ENCODE peak calls at places on chromosomes 5 and 9, in seven cellular contexts. J is AG04450, D is AG04449, Z is heart left ventricle, A is GM13977, E is mucosa of descending colon, V is tibial artery. M is an unnamed sample.

GRCh38 chr5:141508808-141509611 is 20.1 kb downstream of the PCDHGC5 start:
- DNase-seq in J (peak), D (peak), Z (peak), A (peak), E (no peak), V (peak), M (no peak)

GRCh38 chr5:132143148-132143547 is 69.6 kb downstream of the CSF2 start:
- DNase-seq in J (no peak), D (no peak), Z (no peak), A (no peak), E (no peak), V (no peak), M (no peak)

GRCh38 chr5:175202461-175203065 is 241.4 kb downstream of the DRD1 start:
- DNase-seq in J (no peak), D (no peak), Z (no peak), A (no peak), E (no peak), V (no peak), M (no peak)

GRCh38 chr5:134647750-134648424 is 698 bp upstream of the SEC24A start:
- DNase-seq in J (no peak), D (peak), Z (no peak), A (peak), E (no peak), V (no peak), M (no peak)

GRCh38 chr5:1038417-1039209 is 30.0 kb downstream of the NKD2 start:
- DNase-seq in J (no peak), D (no peak), Z (peak), A (no peak), E (no peak), V (no peak), M (peak)

GRCh38 chr9:33198163-33198562 is 31.0 kb upstream of the B4GALT1 start:
- DNase-seq in J (no peak), D (no peak), Z (peak), A (no peak), E (no peak), V (peak), M (no peak)

GRCh38 chr5:61030163-61030482 is 85.1 kb downstream of the NDUFAF2 start:
- DNase-seq in J (no peak), D (peak), Z (no peak), A (no peak), E (no peak), V (no peak), M (no peak)

GRCh38 chr9:113581865-113582697 is 118.6 kb downstream of the RGS3 start:
- DNase-seq in J (no peak), D (no peak), Z (peak), A (peak), E (peak), V (peak), M (peak)

GRCh38 chr5:3592298-3592697 is 3.3 kb upstream of the IRX1 start:
- DNase-seq in J (no peak), D (no peak), Z (no peak), A (no peak), E (no peak), V (no peak), M (no peak)

GRCh38 chr9:115739096-115739875 is 414.3 kb upstream of the PAPPA start:
- DNase-seq in J (no peak), D (no peak), Z (no peak), A (no peak), E (no peak), V (no peak), M (no peak)

GRCh38 chr5:154447074-154447725 is 1.4 kb downstream of the SAP30L start:
- DNase-seq in J (no peak), D (no peak), Z (no peak), A (peak), E (no peak), V (no peak), M (no peak)

GRCh38 chr9:133377721-133378216 is 1.6 kb downstream of the STKLD1 start:
- DNase-seq in J (no peak), D (no peak), Z (no peak), A (no peak), E (no peak), V (no peak), M (no peak)

GRCh38 chr5:4366628-4367027 is 771.0 kb downstream of the IRX1 start:
- DNase-seq in J (no peak), D (no peak), Z (no peak), A (no peak), E (no peak), V (no peak), M (no peak)

GRCh38 chr5:16626696-16627264 is 10.0 kb upstream of the RETREG1 start:
- DNase-seq in J (no peak), D (no peak), Z (no peak), A (no peak), E (no peak), V (no peak), M (no peak)

GRCh38 chr5:36495638-36496010 is 110.8 kb upstream of the SLC1A3 start:
- DNase-seq in J (no peak), D (no peak), Z (no peak), A (no peak), E (no peak), V (no peak), M (no peak)

GRCh38 chr5:50922942-50923767 is 256.7 kb downstream of the PARP8 start:
- DNase-seq in J (no peak), D (no peak), Z (peak), A (no peak), E (no peak), V (no peak), M (no peak)

GRCh38 chr9:108640211-108640610 is 215.6 kb downstream of the ACTL7B start:
- DNase-seq in J (no peak), D (no peak), Z (no peak), A (no peak), E (no peak), V (no peak), M (no peak)

GRCh38 chr5:180072556-180072955 is 997 bp upstream of the RNF130 start:
- DNase-seq in J (no peak), D (no peak), Z (no peak), A (no peak), E (peak), V (no peak), M (no peak)

GRCh38 chr5:72954389-72954788 is 1.5 kb upstream of the FCHO2 start:
- DNase-seq in J (no peak), D (no peak), Z (no peak), A (no peak), E (no peak), V (no peak), M (no peak)

GRCh38 chr5:122639852-122640251 is 135.0 kb upstream of the SNX2 start:
- DNase-seq in J (no peak), D (no peak), Z (no peak), A (no peak), E (no peak), V (no peak), M (no peak)

GRCh38 chr5:74040065-74040551 is 414.1 kb downstream of the ARHGEF28 start:
- DNase-seq in J (peak), D (peak), Z (peak), A (no peak), E (no peak), V (peak), M (no peak)

GRCh38 chr9:112048924-112049785 is 125.9 kb downstream of the SUSD1 start:
- DNase-seq in J (no peak), D (peak), Z (no peak), A (no peak), E (peak), V (no peak), M (no peak)

GRCh38 chr5:40797273-40798011 is 732 bp downstream of the PRKAA1 start:
- DNase-seq in J (no peak), D (no peak), Z (peak), A (no peak), E (peak), V (peak), M (peak)

GRCh38 chr5:176818391-176819098 is 8.2 kb downstream of the UNC5A start:
- DNase-seq in J (no peak), D (no peak), Z (no peak), A (peak), E (no peak), V (no peak), M (no peak)

GRCh38 chr5:96074460-96075254 is 113.0 kb upstream of the ELL2 start:
- DNase-seq in J (no peak), D (no peak), Z (no peak), A (no peak), E (no peak), V (no peak), M (no peak)

GRCh38 chr9:84271004-84271886 is 69.3 kb downstream of the SLC28A3 start:
- DNase-seq in J (peak), D (peak), Z (peak), A (peak), E (no peak), V (peak), M (no peak)

GRCh38 chr9:69065660-69066059 is 30.1 kb downstream of the FXN start:
- DNase-seq in J (no peak), D (no peak), Z (no peak), A (no peak), E (no peak), V (no peak), M (no peak)

GRCh38 chr9:22009563-22009867 is 410 bp upstream of the CDKN2B start:
- DNase-seq in J (no peak), D (no peak), Z (no peak), A (no peak), E (no peak), V (no peak), M (no peak)

GRCh38 chr9:22005083-22005699 is 3.9 kb downstream of the CDKN2B start:
- DNase-seq in J (no peak), D (no peak), Z (no peak), A (no peak), E (no peak), V (no peak), M (no peak)

GRCh38 chr9:22005700-22006605 is 3.2 kb downstream of the CDKN2B start:
- DNase-seq in J (no peak), D (no peak), Z (no peak), A (no peak), E (no peak), V (no peak), M (no peak)

GRCh38 chr9:22010881-22011625 is 1.9 kb upstream of the CDKN2B start:
- DNase-seq in J (no peak), D (no peak), Z (no peak), A (no peak), E (no peak), V (no peak), M (no peak)

DNA sequence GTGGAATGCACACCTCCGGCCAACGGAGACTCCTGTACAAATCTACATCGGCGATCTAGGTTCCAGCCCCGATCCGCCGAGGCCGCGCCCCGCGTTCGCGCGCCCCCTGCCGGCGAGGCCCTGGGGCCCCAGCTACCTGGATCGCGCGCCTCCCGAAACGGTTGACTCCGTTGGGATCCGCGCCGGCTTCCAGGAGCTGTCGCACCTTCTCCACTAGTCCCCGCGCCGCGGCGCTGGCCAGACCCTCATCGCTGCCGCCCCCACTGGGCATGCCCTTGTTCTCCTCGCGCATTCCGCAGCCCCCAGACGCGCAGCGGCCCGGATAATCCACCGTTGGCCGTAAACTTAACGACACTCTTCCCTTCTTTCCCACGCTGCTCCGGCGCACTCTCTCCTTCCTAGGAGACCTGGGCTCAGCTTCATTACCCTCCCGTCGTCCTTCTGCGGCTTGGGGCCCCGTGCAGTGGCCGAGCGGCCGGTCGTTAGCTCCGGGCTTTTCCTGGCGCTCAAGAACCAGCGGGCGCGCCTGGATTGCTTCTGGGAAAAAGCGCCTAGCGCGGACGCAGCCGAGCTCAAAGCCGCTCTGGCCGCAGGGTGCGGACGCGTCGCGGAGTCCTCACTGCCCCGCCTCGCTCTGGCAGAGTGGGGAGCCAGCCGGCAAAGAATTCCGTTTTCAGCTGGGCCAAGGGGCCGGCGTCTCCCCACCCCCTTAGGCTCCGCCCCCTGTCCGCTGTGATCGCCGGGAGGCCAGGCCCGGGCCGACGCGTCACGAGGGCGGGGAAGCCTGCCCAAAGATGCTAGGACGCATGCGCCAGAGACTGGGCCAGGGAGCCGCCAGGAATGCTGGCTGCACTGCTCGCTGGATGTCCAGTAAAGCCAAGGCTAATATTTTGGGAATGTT is at the start of gene CDKN2B:
- DNase-seq in J (peak), D (peak), Z (peak), A (peak), E (peak), V (peak), M (peak)
- TF ChIP-seq CTCF in J (peak), D (peak), Z (peak), A (peak), E (peak), V (peak), M (peak)

GRCh38 chr5:138725153-138725884 is 27.9 kb upstream of the CTNNA1 start:
- DNase-seq in J (peak), D (no peak), Z (peak), A (no peak), E (no peak), V (no peak), M (no peak)
- TF ChIP-seq CTCF in J (peak), D (no peak), Z (no peak), A (peak), E (no peak), V (no peak), M (no peak)

GRCh38 chr9:123102380-123103113 is 69.1 kb downstream of the GPR21 start:
- DNase-seq in J (peak), D (peak), Z (no peak), A (no peak), E (no peak), V (no peak), M (no peak)
- TF ChIP-seq CTCF in J (peak), D (peak), Z (peak), A (peak), E (no peak), V (no peak), M (peak)

GRCh38 chr9:16032799-16033198 is 480.0 kb downstream of the CCDC171 start:
- DNase-seq in J (no peak), D (no peak), Z (no peak), A (no peak), E (no peak), V (no peak), M (no peak)
- TF ChIP-seq CTCF in J (peak), D (peak), Z (no peak), A (no peak), E (no peak), V (no peak), M (no peak)

GRCh38 chr9:89888233-89888632 is 283.4 kb downstream of the GADD45G start:
- DNase-seq in J (no peak), D (no peak), Z (peak), A (no peak), E (no peak), V (no peak), M (no peak)

GRCh38 chr9:89887286-89887685 is 282.5 kb downstream of the GADD45G start:
- DNase-seq in J (no peak), D (no peak), Z (peak), A (no peak), E (no peak), V (no peak), M (no peak)

GRCh38 chr9:89890326-89890980 is 285.6 kb downstream of the GADD45G start:
- DNase-seq in J (no peak), D (no peak), Z (peak), A (no peak), E (no peak), V (no peak), M (no peak)

GRCh38 chr9:89889865-89890264 is 285.1 kb downstream of the GADD45G start:
- DNase-seq in J (no peak), D (no peak), Z (peak), A (no peak), E (no peak), V (no peak), M (no peak)

DNA sequence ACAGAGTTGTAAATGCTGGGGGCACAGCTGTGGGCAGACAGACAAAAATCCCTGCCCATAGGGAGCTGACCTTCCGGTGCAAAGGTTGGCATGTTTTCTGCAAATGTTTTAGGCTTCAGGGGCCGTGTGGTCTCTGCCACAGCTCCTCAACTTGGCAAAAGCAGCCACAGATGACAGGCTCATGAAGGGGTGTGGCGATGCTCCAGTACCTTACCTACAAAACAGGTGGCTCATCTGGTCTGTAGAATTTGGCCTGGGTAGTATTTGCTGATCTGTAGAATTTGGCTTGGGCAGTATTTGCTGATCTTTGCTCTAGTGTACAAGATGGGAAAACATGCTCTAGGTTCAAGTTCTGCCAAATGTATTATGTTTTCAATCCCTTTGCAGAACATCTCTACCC is 283.9 kb downstream of the GADD45G start:
- DNase-seq in J (no peak), D (no peak), Z (no peak), A (no peak), E (no peak), V (no peak), M (no peak)
- TF ChIP-seq CTCF in J (no peak), D (no peak), Z (no peak), A (no peak), E (no peak), V (no peak), M (no peak)

GRCh38 chr9:11148189-11148588 is 535.4 kb upstream of the PTPRD start:
- DNase-seq in J (no peak), D (no peak), Z (no peak), A (no peak), E (no peak), V (no peak), M (no peak)

GRCh38 chr9:11144750-11145149 is 531.9 kb upstream of the PTPRD start:
- DNase-seq in J (no peak), D (no peak), Z (no peak), A (no peak), E (no peak), V (no peak), M (no peak)

GRCh38 chr9:11142965-11143738 is 530.4 kb upstream of the PTPRD start:
- DNase-seq in J (no peak), D (no peak), Z (no peak), A (no peak), E (no peak), V (no peak), M (no peak)

GRCh38 chr9:11149065-11149464 is 536.3 kb upstream of the PTPRD start:
- DNase-seq in J (no peak), D (no peak), Z (no peak), A (no peak), E (no peak), V (no peak), M (no peak)
- TF ChIP-seq CTCF in J (no peak), D (no peak), Z (no peak), A (peak), E (no peak), V (no peak), M (no peak)

DNA sequence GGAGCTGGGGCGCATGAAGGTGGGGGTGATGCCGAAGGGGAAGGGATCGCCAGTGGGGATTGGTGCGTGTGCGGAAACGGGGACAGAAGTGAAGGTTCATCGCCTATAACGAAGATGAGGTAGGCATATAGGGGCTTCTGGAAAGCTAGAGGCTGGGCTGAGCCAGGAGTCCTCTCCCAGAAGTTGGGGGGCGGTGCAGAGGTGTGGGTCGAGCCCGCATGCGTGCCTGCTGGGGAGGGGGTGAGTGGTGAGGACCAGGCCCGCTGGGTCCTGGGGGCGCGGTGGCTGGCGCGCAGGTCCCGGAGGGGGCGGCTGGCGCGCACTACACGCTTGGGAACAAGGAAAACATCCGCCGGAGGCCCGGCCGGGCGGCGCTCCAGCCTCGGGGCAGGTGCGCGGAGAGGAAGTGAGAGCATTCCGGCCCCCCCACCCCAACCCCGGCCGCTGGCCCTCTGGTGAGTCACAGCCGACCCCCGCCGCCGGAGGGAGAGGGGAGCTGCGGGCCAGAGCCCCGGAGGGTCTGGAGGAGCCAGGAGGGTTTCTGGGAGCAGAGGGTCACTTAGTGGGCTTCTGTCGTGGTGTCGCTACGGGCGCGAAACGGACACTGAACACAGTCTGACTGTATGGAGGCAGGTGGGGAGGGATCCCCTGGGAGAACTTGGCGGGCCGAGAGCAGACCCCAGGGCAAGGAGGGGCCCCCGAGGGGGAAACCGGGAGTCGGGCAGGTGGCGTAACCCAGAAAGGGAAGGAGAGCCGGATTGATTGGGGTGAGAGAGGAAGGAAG is 2.9 kb upstream of the MSMP start:
- DNase-seq in J (no peak), D (no peak), Z (peak), A (peak), E (peak), V (no peak), M (peak)
- TF ChIP-seq CTCF in J (no peak), D (no peak), Z (no peak), A (no peak), E (no peak), V (no peak), M (no peak)

DNA sequence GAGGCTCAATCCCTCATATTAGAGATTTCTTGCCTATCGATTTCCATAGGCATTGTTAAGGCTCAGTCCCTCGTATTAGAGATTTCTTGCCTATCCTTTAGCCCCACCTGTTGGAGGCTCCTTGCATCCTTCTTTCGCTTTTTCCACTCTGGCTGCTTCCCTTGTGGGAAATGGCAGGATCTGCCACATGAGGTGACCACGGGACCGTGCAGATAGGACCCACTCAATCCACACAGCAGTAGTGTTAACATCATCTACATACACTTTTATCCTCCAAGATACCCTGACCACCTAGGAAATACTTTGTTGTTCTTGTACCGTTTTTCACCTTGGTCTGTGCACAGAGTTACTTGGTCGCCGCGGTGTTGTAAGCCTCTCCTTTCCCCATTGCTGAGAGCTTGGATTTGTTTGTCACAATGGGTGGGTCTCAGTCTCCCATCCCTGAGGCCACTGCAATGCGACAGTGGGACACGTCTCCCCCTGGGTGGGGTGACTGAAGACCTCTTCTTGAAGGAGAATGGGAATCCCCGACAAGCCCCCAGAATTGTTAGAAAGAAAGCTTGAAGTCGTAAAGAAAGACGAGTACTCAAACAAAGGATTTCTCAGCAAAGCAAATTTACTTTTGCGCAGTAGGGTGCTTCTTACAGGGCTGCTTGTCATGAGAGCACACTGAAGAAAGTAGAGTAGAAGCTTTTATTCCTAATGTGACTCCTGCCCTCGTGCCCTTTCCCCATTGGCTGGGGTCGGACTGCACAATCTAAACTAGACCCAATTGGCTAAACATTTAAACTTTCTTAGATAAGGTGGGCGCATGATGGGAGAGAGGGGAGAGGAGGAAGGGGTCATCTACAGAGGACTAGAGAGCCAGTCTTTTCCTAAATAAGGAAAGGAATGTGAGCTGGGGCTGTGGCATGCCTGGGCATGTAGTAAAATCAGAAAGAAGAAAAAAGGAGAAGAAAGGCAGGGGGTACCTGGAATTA is 19.8 kb downstream of the IFT74 start:
- DNase-seq in J (no peak), D (no peak), Z (peak), A (no peak), E (no peak), V (no peak), M (no peak)
- TF ChIP-seq CTCF in J (peak), D (peak), Z (peak), A (no peak), E (no peak), V (peak), M (peak)

M was measured in right lobe of liver.